ENCODE peak calls at places on chromosomes 5 and 9, in five cellular contexts. One of them, this sample, is unnamed.

GRCh38 chr9:34454571-34455065 is 3.8 kb downstream of the FAM219A start:
- DNase-seq in astrocyte of the spinal cord: peak
- DNase-seq in skeletal muscle cell: peak
- DNase-seq in sigmoid colon: no peak
- DNase-seq in iPS-NIHi11: no peak
- DNase-seq in this sample: no peak

GRCh38 chr9:26210338-26210851 is 532.2 kb upstream of the TUSC1 start:
- DNase-seq in skeletal muscle cell: no peak
- DNase-seq in sigmoid colon: no peak
- DNase-seq in iPS-NIHi11: no peak
- DNase-seq in astrocyte of the spinal cord: peak
- DNase-seq in this sample: no peak

GRCh38 chr9:4832786-4833579 is 40.2 kb downstream of the RCL1 start:
- DNase-seq in iPS-NIHi11: no peak
- DNase-seq in sigmoid colon: no peak
- DNase-seq in skeletal muscle cell: peak
- DNase-seq in astrocyte of the spinal cord: peak
- DNase-seq in this sample: no peak

GRCh38 chr5:74653991-74654390 is 13.5 kb upstream of the ENC1 start:
- DNase-seq in sigmoid colon: no peak
- DNase-seq in skeletal muscle cell: no peak
- DNase-seq in iPS-NIHi11: no peak
- DNase-seq in astrocyte of the spinal cord: no peak
- DNase-seq in this sample: no peak

GRCh38 chr5:172749881-172750608 is 20.9 kb downstream of the DUSP1 start:
- DNase-seq in sigmoid colon: peak
- DNase-seq in iPS-NIHi11: no peak
- DNase-seq in skeletal muscle cell: no peak
- DNase-seq in astrocyte of the spinal cord: no peak
- DNase-seq in this sample: peak

GRCh38 chr9:87395804-87396458 is 101.7 kb upstream of the DAPK1 start:
- DNase-seq in sigmoid colon: no peak
- DNase-seq in iPS-NIHi11: no peak
- DNase-seq in skeletal muscle cell: no peak
- DNase-seq in astrocyte of the spinal cord: peak
- DNase-seq in this sample: no peak

GRCh38 chr5:135211083-135211790 is 177.2 kb upstream of the PITX1 start:
- DNase-seq in skeletal muscle cell: no peak
- DNase-seq in iPS-NIHi11: no peak
- DNase-seq in sigmoid colon: peak
- DNase-seq in astrocyte of the spinal cord: no peak
- DNase-seq in this sample: no peak

GRCh38 chr5:82129723-82130285 is 148.3 kb downstream of the RPS23 start:
- DNase-seq in sigmoid colon: no peak
- DNase-seq in iPS-NIHi11: no peak
- DNase-seq in skeletal muscle cell: no peak
- DNase-seq in astrocyte of the spinal cord: no peak
- DNase-seq in this sample: no peak

GRCh38 chr5:132054031-132054696 is 6.3 kb upstream of the IL3 start:
- DNase-seq in skeletal muscle cell: no peak
- DNase-seq in iPS-NIHi11: peak
- DNase-seq in sigmoid colon: no peak
- DNase-seq in astrocyte of the spinal cord: no peak
- DNase-seq in this sample: peak

GRCh38 chr5:320524-321232 is 836 bp upstream of the AHRR start:
- DNase-seq in skeletal muscle cell: no peak
- DNase-seq in astrocyte of the spinal cord: no peak
- DNase-seq in sigmoid colon: no peak
- DNase-seq in iPS-NIHi11: no peak
- DNase-seq in this sample: peak

GRCh38 chr9:133130721-133131244 is 9.7 kb upstream of the RALGDS start:
- DNase-seq in astrocyte of the spinal cord: no peak
- DNase-seq in skeletal muscle cell: no peak
- DNase-seq in sigmoid colon: no peak
- DNase-seq in iPS-NIHi11: no peak
- DNase-seq in this sample: no peak

GRCh38 chr9:28688172-28688571 is 1114.9 kb upstream of the C9orf72 start:
- DNase-seq in skeletal muscle cell: no peak
- DNase-seq in astrocyte of the spinal cord: no peak
- DNase-seq in iPS-NIHi11: no peak
- DNase-seq in sigmoid colon: no peak
- DNase-seq in this sample: no peak

GRCh38 chr9:125886365-125886764 is 139.2 kb downstream of the PBX3 start:
- DNase-seq in skeletal muscle cell: no peak
- DNase-seq in sigmoid colon: no peak
- DNase-seq in astrocyte of the spinal cord: no peak
- DNase-seq in iPS-NIHi11: no peak
- DNase-seq in this sample: no peak

GRCh38 chr9:94717656-94718225 is 8.8 kb upstream of the AOPEP start:
- DNase-seq in astrocyte of the spinal cord: no peak
- DNase-seq in iPS-NIHi11: no peak
- DNase-seq in sigmoid colon: no peak
- DNase-seq in skeletal muscle cell: no peak
- DNase-seq in this sample: no peak

GRCh38 chr5:32984851-32985250 is 273.7 kb downstream of the NPR3 start:
- DNase-seq in iPS-NIHi11: no peak
- DNase-seq in skeletal muscle cell: no peak
- DNase-seq in sigmoid colon: no peak
- DNase-seq in astrocyte of the spinal cord: peak
- DNase-seq in this sample: no peak

GRCh38 chr9:6739218-6739617 is 18.6 kb upstream of the KDM4C start:
- DNase-seq in skeletal muscle cell: no peak
- DNase-seq in sigmoid colon: no peak
- DNase-seq in iPS-NIHi11: peak
- DNase-seq in astrocyte of the spinal cord: peak
- DNase-seq in this sample: no peak

GRCh38 chr5:143401253-143401845 is 2.1 kb downstream of the NR3C1 start:
- DNase-seq in iPS-NIHi11: no peak
- DNase-seq in sigmoid colon: no peak
- DNase-seq in astrocyte of the spinal cord: peak
- DNase-seq in skeletal muscle cell: no peak
- DNase-seq in this sample: no peak

GRCh38 chr5:56415356-56415765 is 182.2 kb upstream of the ANKRD55 start:
- DNase-seq in iPS-NIHi11: no peak
- DNase-seq in sigmoid colon: peak
- DNase-seq in astrocyte of the spinal cord: peak
- DNase-seq in skeletal muscle cell: peak
- DNase-seq in this sample: no peak